ENCODE peak calls at places on chromosome 11, in nine cellular contexts. One of them, this sample, is unnamed.

GRCh38 chr11:66886671-66887221 is 29.9 kb downstream of the LRFN4 start:
- DNase-seq in Peyer's patch: no peak
- DNase-seq in CD4-positive, alpha-beta memory T cell: no peak
- DNase-seq in right lobe of liver: no peak
- DNase-seq in Karpas-422: no peak
- DNase-seq in GM23338: no peak
- DNase-seq in prostate gland: no peak
- DNase-seq in pancreas: no peak
- DNase-seq in right cardiac atrium: no peak
- DNase-seq in this sample: no peak

GRCh38 chr11:132874638-132875037 is 657.7 kb downstream of the OPCML start:
- DNase-seq in GM23338: no peak
- DNase-seq in pancreas: no peak
- DNase-seq in right cardiac atrium: no peak
- DNase-seq in Karpas-422: no peak
- DNase-seq in prostate gland: no peak
- DNase-seq in right lobe of liver: no peak
- DNase-seq in CD4-positive, alpha-beta memory T cell: no peak
- DNase-seq in Peyer's patch: no peak
- DNase-seq in this sample: no peak

GRCh38 chr11:96578379-96578778 is 188.6 kb downstream of the JRKL start:
- DNase-seq in GM23338: no peak
- DNase-seq in Peyer's patch: no peak
- DNase-seq in right lobe of liver: no peak
- DNase-seq in right cardiac atrium: no peak
- DNase-seq in prostate gland: no peak
- DNase-seq in CD4-positive, alpha-beta memory T cell: no peak
- DNase-seq in Karpas-422: no peak
- DNase-seq in pancreas: no peak
- DNase-seq in this sample: no peak

GRCh38 chr11:123020968-123021367 is 39.3 kb upstream of the BSX start:
- DNase-seq in right cardiac atrium: no peak
- DNase-seq in prostate gland: no peak
- DNase-seq in pancreas: no peak
- DNase-seq in right lobe of liver: no peak
- DNase-seq in GM23338: peak; percentile 88
- DNase-seq in CD4-positive, alpha-beta memory T cell: peak; percentile 21
- DNase-seq in Peyer's patch: no peak
- DNase-seq in Karpas-422: peak; percentile 78
- DNase-seq in this sample: no peak

GRCh38 chr11:120413480-120413879 is 77.3 kb downstream of the ARHGEF12 start:
- DNase-seq in prostate gland: no peak
- DNase-seq in GM23338: no peak
- DNase-seq in Peyer's patch: no peak
- DNase-seq in right cardiac atrium: no peak
- DNase-seq in Karpas-422: no peak
- DNase-seq in pancreas: no peak
- DNase-seq in right lobe of liver: no peak
- DNase-seq in CD4-positive, alpha-beta memory T cell: no peak
- DNase-seq in this sample: no peak

GRCh38 chr11:225734-226453 is 10.2 kb downstream of the SIRT3 start:
- DNase-seq in GM23338: no peak
- DNase-seq in Peyer's patch: peak; percentile 44
- DNase-seq in right lobe of liver: no peak
- DNase-seq in prostate gland: no peak
- DNase-seq in right cardiac atrium: no peak
- DNase-seq in pancreas: peak; percentile 30
- DNase-seq in CD4-positive, alpha-beta memory T cell: no peak
- DNase-seq in Karpas-422: no peak
- DNase-seq in this sample: no peak

GRCh38 chr11:44241851-44242250 is 68.1 kb downstream of the ALX4 start:
- DNase-seq in GM23338: no peak
- DNase-seq in CD4-positive, alpha-beta memory T cell: no peak
- DNase-seq in prostate gland: no peak
- DNase-seq in right lobe of liver: no peak
- DNase-seq in pancreas: no peak
- DNase-seq in Karpas-422: no peak
- DNase-seq in Peyer's patch: no peak
- DNase-seq in right cardiac atrium: peak; percentile 88
- DNase-seq in this sample: no peak

GRCh38 chr11:102552447-102553200 is 22.1 kb upstream of the MMP7 start:
- DNase-seq in Karpas-422: no peak
- DNase-seq in right cardiac atrium: no peak
- DNase-seq in prostate gland: peak; percentile 80
- DNase-seq in pancreas: no peak
- DNase-seq in Peyer's patch: no peak
- DNase-seq in right lobe of liver: no peak
- DNase-seq in GM23338: no peak
- DNase-seq in CD4-positive, alpha-beta memory T cell: no peak
- DNase-seq in this sample: no peak

GRCh38 chr11:38254849-38255248 is 1656.8 kb upstream of the RAG2 start:
- DNase-seq in CD4-positive, alpha-beta memory T cell: no peak
- DNase-seq in Karpas-422: no peak
- DNase-seq in pancreas: no peak
- DNase-seq in right cardiac atrium: no peak
- DNase-seq in GM23338: no peak
- DNase-seq in Peyer's patch: no peak
- DNase-seq in right lobe of liver: no peak
- DNase-seq in prostate gland: no peak
- DNase-seq in this sample: no peak

GRCh38 chr11:15819679-15820286 is 536.6 kb downstream of the SOX6 start:
- DNase-seq in Peyer's patch: peak; percentile 75
- DNase-seq in GM23338: peak; percentile 76
- DNase-seq in right lobe of liver: peak; percentile 88
- DNase-seq in pancreas: peak; percentile 89
- DNase-seq in right cardiac atrium: peak; percentile 88
- DNase-seq in prostate gland: peak; percentile 68
- DNase-seq in Karpas-422: peak; percentile 79
- DNase-seq in CD4-positive, alpha-beta memory T cell: no peak
- DNase-seq in this sample: no peak

GRCh38 chr11:808427-809286 is 1.1 kb upstream of the RPLP2 start:
- DNase-seq in CD4-positive, alpha-beta memory T cell: no peak
- DNase-seq in right lobe of liver: no peak
- DNase-seq in right cardiac atrium: no peak
- DNase-seq in GM23338: no peak
- DNase-seq in Peyer's patch: no peak
- DNase-seq in Karpas-422: peak; percentile 78
- DNase-seq in pancreas: no peak
- DNase-seq in prostate gland: no peak
- DNase-seq in this sample: no peak

GRCh38 chr11:1401656-1402221 is 12.0 kb downstream of the BRSK2 start:
- DNase-seq in prostate gland: peak; percentile 31
- DNase-seq in CD4-positive, alpha-beta memory T cell: peak; percentile 31
- DNase-seq in Peyer's patch: peak; percentile 66
- DNase-seq in Karpas-422: peak; percentile 85
- DNase-seq in right lobe of liver: peak; percentile 77
- DNase-seq in right cardiac atrium: peak; percentile 89
- DNase-seq in pancreas: peak; percentile 92
- DNase-seq in GM23338: peak; percentile 87
- DNase-seq in this sample: peak; percentile 53

DNA sequence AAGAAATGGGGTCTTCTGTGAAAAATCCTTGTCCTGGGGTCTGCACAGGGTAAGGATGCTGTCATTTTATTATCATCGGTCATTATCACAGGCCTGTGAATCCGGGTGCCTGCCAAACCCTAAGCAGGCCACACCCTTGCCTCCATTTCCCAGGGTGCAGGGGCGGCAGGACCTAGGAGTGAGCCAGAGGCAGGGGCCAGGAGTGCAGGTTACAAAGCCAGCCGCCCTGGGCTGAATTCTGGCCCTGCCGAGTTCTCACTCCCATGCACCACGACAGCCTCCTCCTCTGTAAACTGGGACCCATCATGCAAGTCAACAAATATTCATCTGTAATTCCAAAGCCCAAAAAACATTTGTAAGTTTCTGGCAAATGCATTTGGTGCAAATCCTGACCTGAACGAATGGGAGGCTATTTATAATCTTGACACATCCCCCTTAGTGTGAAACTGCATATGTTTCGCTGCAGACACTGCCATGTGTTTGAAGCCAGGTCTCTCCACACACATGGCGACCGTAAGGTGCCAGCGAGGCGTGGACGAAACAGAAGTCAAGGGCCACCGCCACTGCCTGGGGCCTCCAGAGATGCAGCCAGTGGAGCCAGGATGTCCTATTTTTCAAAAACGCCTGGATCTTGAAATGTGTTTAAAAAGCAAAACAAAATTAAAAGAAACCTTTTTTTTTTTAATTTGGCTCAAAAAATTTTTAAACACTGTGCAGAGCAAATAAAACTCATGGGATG is 6.7 kb downstream of the CD5 start:
- DNase-seq in pancreas: no peak
- DNase-seq in right lobe of liver: peak; percentile 35
- DNase-seq in Peyer's patch: no peak
- DNase-seq in CD4-positive, alpha-beta memory T cell: no peak
- DNase-seq in right cardiac atrium: no peak
- DNase-seq in GM23338: no peak
- DNase-seq in Karpas-422: no peak
- DNase-seq in prostate gland: no peak
- DNase-seq in this sample: no peak
- H3K4me1 ChIP-seq in pancreas: no peaks in the 10 kb centered on the region
- H3K4me1 ChIP-seq in right lobe of liver: no peaks in the 10 kb centered on the region
- H3K4me1 ChIP-seq in Peyer's patch: no peaks in the 10 kb centered on the region
- H3K4me1 ChIP-seq in CD4-positive, alpha-beta memory T cell: peaks cover 100% of the 10 kb centered on the region
- H3K4me1 ChIP-seq in right cardiac atrium: no peaks in the 10 kb centered on the region
- H3K4me1 ChIP-seq in GM23338: no peaks in the 10 kb centered on the region
- H3K4me1 ChIP-seq in Karpas-422: no peaks in the 10 kb centered on the region
- H3K4me1 ChIP-seq in prostate gland: no peaks in the 10 kb centered on the region
- H3K4me1 ChIP-seq in this sample: peaks cover 96% of the 10 kb centered on the region

GRCh38 chr11:125261471-125262087 is 97.0 kb downstream of the PKNOX2 start:
- DNase-seq in pancreas: no peak
- DNase-seq in Peyer's patch: no peak
- DNase-seq in GM23338: no peak
- DNase-seq in CD4-positive, alpha-beta memory T cell: no peak
- DNase-seq in prostate gland: no peak
- DNase-seq in right cardiac atrium: no peak
- DNase-seq in right lobe of liver: no peak
- DNase-seq in Karpas-422: no peak
- DNase-seq in this sample: no peak

GRCh38 chr11:125262825-125263218 is 98.3 kb downstream of the PKNOX2 start:
- DNase-seq in right lobe of liver: no peak
- DNase-seq in Karpas-422: no peak
- DNase-seq in Peyer's patch: no peak
- DNase-seq in GM23338: no peak
- DNase-seq in pancreas: no peak
- DNase-seq in prostate gland: no peak
- DNase-seq in right cardiac atrium: peak; percentile 76
- DNase-seq in CD4-positive, alpha-beta memory T cell: no peak
- DNase-seq in this sample: no peak

GRCh38 chr11:125264091-125265022 is 99.8 kb downstream of the PKNOX2 start:
- DNase-seq in right lobe of liver: no peak
- DNase-seq in Karpas-422: no peak
- DNase-seq in pancreas: no peak
- DNase-seq in prostate gland: no peak
- DNase-seq in right cardiac atrium: no peak
- DNase-seq in Peyer's patch: no peak
- DNase-seq in GM23338: no peak
- DNase-seq in CD4-positive, alpha-beta memory T cell: no peak
- DNase-seq in this sample: no peak

GRCh38 chr11:125263268-125263790 is 98.8 kb downstream of the PKNOX2 start:
- DNase-seq in Karpas-422: no peak
- DNase-seq in pancreas: peak; percentile 60
- DNase-seq in right cardiac atrium: peak; percentile 94
- DNase-seq in Peyer's patch: peak; percentile 68
- DNase-seq in CD4-positive, alpha-beta memory T cell: no peak
- DNase-seq in right lobe of liver: no peak
- DNase-seq in prostate gland: no peak
- DNase-seq in GM23338: peak; percentile 98
- DNase-seq in this sample: no peak

DNA sequence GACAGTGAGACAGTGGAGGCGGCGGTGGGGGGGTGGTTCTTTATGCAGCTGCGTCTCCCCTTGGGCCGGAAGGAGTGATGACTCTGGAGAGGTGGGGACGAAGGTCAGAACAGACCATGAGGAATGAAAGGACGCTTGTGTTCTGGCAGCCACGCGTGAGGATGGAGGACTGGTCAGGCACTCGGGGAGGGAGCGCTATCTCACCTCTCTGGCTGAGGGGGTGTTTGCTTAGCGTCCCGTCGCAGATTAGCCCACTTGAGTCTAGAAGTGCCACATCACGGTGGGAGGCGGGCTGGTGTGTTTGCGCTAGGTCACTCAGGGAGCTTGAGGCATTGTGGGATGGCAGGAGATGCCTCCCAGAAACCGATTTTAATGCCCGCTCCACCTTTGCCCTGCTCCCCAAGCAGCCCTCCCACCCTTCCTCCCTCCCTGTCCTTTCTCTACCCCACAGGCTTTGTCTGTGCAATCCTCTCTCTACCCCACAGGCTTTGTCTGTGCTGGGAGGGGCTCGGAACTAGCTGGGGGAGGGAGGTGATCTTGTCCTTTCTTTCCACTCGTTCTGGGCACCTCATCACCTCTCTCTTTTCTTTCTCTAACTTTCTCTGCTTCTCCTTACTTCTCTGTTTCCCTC is 97.8 kb downstream of the PKNOX2 start:
- DNase-seq in GM23338: no peak
- DNase-seq in Karpas-422: no peak
- DNase-seq in prostate gland: no peak
- DNase-seq in right cardiac atrium: peak; percentile 59
- DNase-seq in Peyer's patch: no peak
- DNase-seq in pancreas: no peak
- DNase-seq in CD4-positive, alpha-beta memory T cell: no peak
- DNase-seq in right lobe of liver: no peak
- DNase-seq in this sample: no peak
- H3K27ac ChIP-seq in GM23338: no peak overlapping the region
- H3K27ac ChIP-seq in Karpas-422: no peak overlapping the region
- H3K27ac ChIP-seq in prostate gland: no peak overlapping the region
- H3K27ac ChIP-seq in right cardiac atrium: no peak overlapping the region
- H3K27ac ChIP-seq in Peyer's patch: peak overlapping the region; percentile 52
- H3K27ac ChIP-seq in pancreas: no peak overlapping the region
- H3K27ac ChIP-seq in CD4-positive, alpha-beta memory T cell: no peak overlapping the region
- H3K27ac ChIP-seq in right lobe of liver: no peak overlapping the region
- H3K27ac ChIP-seq in this sample: no peak overlapping the region

DNA sequence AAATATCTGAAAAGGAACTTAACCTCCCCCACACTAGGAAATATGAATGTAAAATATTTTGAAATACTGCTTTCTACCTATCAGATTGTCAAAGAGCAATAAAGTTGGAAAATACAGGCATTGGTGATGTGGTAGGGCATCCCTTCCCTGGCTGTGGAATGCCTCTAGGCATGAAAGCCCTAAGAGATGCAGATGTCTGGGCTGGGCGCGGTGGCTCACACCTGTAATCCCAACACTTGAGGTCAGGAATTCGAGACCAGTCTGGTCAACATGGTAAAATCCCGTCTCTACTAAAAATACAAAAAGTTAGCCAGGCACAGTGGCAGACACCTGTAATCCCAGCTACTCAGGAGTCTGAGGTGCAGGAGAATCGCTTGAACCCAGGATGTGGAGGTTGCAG is 22.0 kb downstream of the ARAP1 start:
- DNase-seq in right cardiac atrium: no peak
- DNase-seq in Peyer's patch: no peak
- DNase-seq in pancreas: no peak
- DNase-seq in right lobe of liver: no peak
- DNase-seq in CD4-positive, alpha-beta memory T cell: no peak
- DNase-seq in Karpas-422: no peak
- DNase-seq in GM23338: peak; percentile 78
- DNase-seq in prostate gland: no peak
- DNase-seq in this sample: no peak
- H3K4me1 ChIP-seq in right cardiac atrium: peaks cover 3% of the 10 kb centered on the region
- H3K4me1 ChIP-seq in Peyer's patch: no peaks in the 10 kb centered on the region
- H3K4me1 ChIP-seq in pancreas: no peaks in the 10 kb centered on the region
- H3K4me1 ChIP-seq in right lobe of liver: no peaks in the 10 kb centered on the region
- H3K4me1 ChIP-seq in CD4-positive, alpha-beta memory T cell: peaks cover 4% of the 10 kb centered on the region
- H3K4me1 ChIP-seq in Karpas-422: peaks cover 37% of the 10 kb centered on the region
- H3K4me1 ChIP-seq in GM23338: peaks cover 6% of the 10 kb centered on the region
- H3K4me1 ChIP-seq in prostate gland: no peaks in the 10 kb centered on the region
- H3K4me1 ChIP-seq in this sample: peaks cover 5% of the 10 kb centered on the region

GRCh38 chr11:10640308-10640707 is 53.2 kb downstream of the IRAG1 start:
- DNase-seq in Peyer's patch: peak; percentile 33
- DNase-seq in right lobe of liver: no peak
- DNase-seq in pancreas: no peak
- DNase-seq in CD4-positive, alpha-beta memory T cell: no peak
- DNase-seq in Karpas-422: no peak
- DNase-seq in right cardiac atrium: no peak
- DNase-seq in GM23338: no peak
- DNase-seq in prostate gland: no peak
- DNase-seq in this sample: no peak
- H3K27ac ChIP-seq in Peyer's patch: peak overlapping the region; percentile 47
- H3K27ac ChIP-seq in right lobe of liver: no peak overlapping the region
- H3K27ac ChIP-seq in pancreas: no peak overlapping the region
- H3K27ac ChIP-seq in CD4-positive, alpha-beta memory T cell: no peak overlapping the region
- H3K27ac ChIP-seq in Karpas-422: no peak overlapping the region
- H3K27ac ChIP-seq in right cardiac atrium: no peak overlapping the region
- H3K27ac ChIP-seq in GM23338: no peak overlapping the region
- H3K27ac ChIP-seq in prostate gland: no peak overlapping the region
- H3K27ac ChIP-seq in this sample: no peak overlapping the region

This sample was measured in CD8-positive, alpha-beta T cell.